ENCODE peak calls at places on chromosome 2, in four cellular contexts. E is KBM-7; C is CD8-positive, alpha-beta T cell; Z is activated CD4-positive, alpha-beta memory T cell treated with anti-CD3 and anti-CD28 coated beads for 36 hours. X is an unnamed sample.

GRCh38 chr2:162245051-162245450 is 1.8 kb upstream of the FAP start:
- DNase-seq in E (no peak), C (no peak), Z (no peak), X (no peak)

GRCh38 chr2:133485868-133486267 is 82.4 kb downstream of the NCKAP5 start:
- DNase-seq in E (no peak), Z (no peak), C (no peak), X (no peak)

GRCh38 chr2:51710222-51710621 is 678.3 kb upstream of the NRXN1 start:
- DNase-seq in C (no peak), E (peak), Z (no peak), X (peak)

GRCh38 chr2:162092656-162093556 is 18.9 kb upstream of the DPP4 start:
- DNase-seq in E (no peak), Z (no peak), C (no peak), X (no peak)

GRCh38 chr2:142870516-142870915 is 6.9 kb upstream of the KYNU start:
- DNase-seq in Z (no peak), C (no peak), E (no peak), X (no peak)

GRCh38 chr2:240832816-240833497 is 12.9 kb upstream of the KIF1A start:
- DNase-seq in C (no peak), E (no peak), Z (no peak), X (no peak)

GRCh38 chr2:75200140-75200985 is 1.0 kb upstream of the TACR1 start:
- DNase-seq in E (no peak), Z (peak), C (no peak), X (peak)

GRCh38 chr2:145595296-145595695 is 1075.4 kb upstream of the ZEB2 start:
- DNase-seq in C (no peak), Z (no peak), E (no peak), X (no peak)

GRCh38 chr2:188569441-188569840 is 277.8 kb downstream of the GULP1 start:
- DNase-seq in Z (no peak), C (no peak), E (no peak), X (no peak)

GRCh38 chr2:219658447-219658846 is 31.0 kb downstream of the SLC4A3 start:
- DNase-seq in E (no peak), C (no peak), Z (no peak), X (no peak)

GRCh38 chr2:40218679-40219078 is 233.2 kb downstream of the SLC8A1 start:
- DNase-seq in Z (no peak), E (no peak), C (no peak), X (peak)